ENCODE peak calls at places on chromosomes 4 and X, in six cellular contexts. N is adrenal gland; H is activated CD4-positive, alpha-beta T cell treated with anti-CD3 and anti-CD28 coated beads, Interleukin-2, amount 50 U/mL, for 48 hours; V is left ventricle myocardium superior; C is bronchial epithelial cell; Y is RWPE1. I is an unnamed sample.

GRCh38 chr4:159174645-159175147 is 71.8 kb downstream of the RAPGEF2 start:
- DNase-seq in N (no peak), H (no peak), V (no peak), C (no peak), Y (no peak), I (no peak)

GRCh38 chrX:13684361-13684760 is 4.6 kb upstream of the RAB9A start:
- DNase-seq in N (no peak), H (no peak), V (no peak), C (no peak), Y (no peak), I (no peak)

GRCh38 chr4:176800891-176801534 is 8.3 kb upstream of the VEGFC start:
- DNase-seq in N (no peak), H (no peak), V (no peak), C (no peak), Y (no peak), I (no peak)

GRCh38 chr4:1577818-1578217 is 106.3 kb downstream of the FAM53A start:
- DNase-seq in N (no peak), H (no peak), V (peak; percentile 32), C (no peak), Y (no peak), I (no peak)

GRCh38 chr4:137471461-137471860 is 60.8 kb downstream of the PCDH18 start:
- DNase-seq in N (no peak), H (no peak), V (no peak), C (peak; percentile 34), Y (no peak), I (no peak)

GRCh38 chrX:133090410-133090809 is 6.5 kb downstream of the USP26 start:
- DNase-seq in N (no peak), H (no peak), V (no peak), C (peak; percentile 24), Y (no peak), I (no peak)

GRCh38 chr4:70671091-70671490 is 4.8 kb upstream of the JCHAIN start:
- DNase-seq in N (no peak), H (no peak), V (no peak), C (no peak), Y (no peak), I (no peak)

GRCh38 chr4:47122592-47123291 is 91.4 kb downstream of the GABRB1 start:
- DNase-seq in N (peak; percentile 54), H (peak; percentile 38), V (no peak), C (peak; percentile 68), Y (peak; percentile 52), I (no peak)

GRCh38 chrX:2497961-2498780 is 2.6 kb downstream of the DHRSX start:
- DNase-seq in N (peak; percentile 44), H (no peak), V (no peak), C (peak; percentile 9), Y (no peak), I (peak; percentile 63)

GRCh38 chrX:38055170-38055847 is 49.0 kb downstream of the SYTL5 start:
- DNase-seq in N (peak; percentile 21), H (no peak), V (no peak), C (peak; percentile 50), Y (no peak), I (no peak)

GRCh38 chr4:4387531-4388311 is 819 bp downstream of the NSG1 start:
- DNase-seq in N (no peak), H (peak; percentile 4), V (no peak), C (no peak), Y (no peak), I (no peak)

GRCh38 chrX:121014826-121015225 is 29.3 kb upstream of the CT47A1 start:
- DNase-seq in N (no peak), H (no peak), V (no peak), C (no peak), Y (no peak), I (no peak)

GRCh38 chrX:13110427-13111324 is 66.3 kb upstream of the FAM9C start:
- DNase-seq in N (peak; percentile 77), H (no peak), V (peak; percentile 41), C (peak; percentile 86), Y (peak; percentile 44), I (no peak)

I was measured in cardiac septum.